ENCODE peak calls at places on chromosome 5, in nine cellular contexts. F, Q, Z, I, R, E, C, X and A are unnamed samples.

GRCh38 chr5:180809403-180810209 is 7.0 kb upstream of the MGAT1 start:
- DNase-seq in Z (peak), X (peak), E (peak), R (peak), F (peak), C (peak), Q (peak), I (peak), A (peak)

GRCh38 chr5:90473321-90474234 is 993 bp downstream of the MBLAC2 start:
- DNase-seq in C (no peak), F (peak), Q (no peak), R (no peak), X (peak), Z (peak), I (peak), E (peak), A (peak)

GRCh38 chr5:528625-529511 is 4.6 kb upstream of the SLC9A3 start:
- DNase-seq in X (no peak), Z (no peak), F (no peak), Q (no peak), C (no peak), E (no peak), I (no peak), R (no peak), A (no peak)

GRCh38 chr5:175250426-175250825 is 193.6 kb downstream of the DRD1 start:
- DNase-seq in X (no peak), Q (no peak), E (no peak), I (no peak), F (no peak), C (no peak), R (no peak), Z (no peak), A (no peak)

GRCh38 chr5:109529987-109530386 is 120.2 kb upstream of the PJA2 start:
- DNase-seq in C (no peak), R (no peak), Z (no peak), E (no peak), X (no peak), F (no peak), I (no peak), Q (no peak), A (no peak)

GRCh38 chr5:157059891-157060290 is 975 bp upstream of the HAVCR1 start:
- DNase-seq in F (no peak), X (no peak), R (no peak), I (no peak), Q (no peak), E (no peak), C (no peak), Z (no peak), A (no peak)

GRCh38 chr5:35651002-35651756 is 33.5 kb downstream of the SPEF2 start:
- DNase-seq in X (peak), I (peak), C (peak), R (peak), Z (no peak), E (no peak), Q (peak), F (peak), A (peak)

GRCh38 chr5:32583582-32584232 is 1.6 kb upstream of the SUB1 start:
- DNase-seq in I (no peak), X (no peak), Q (no peak), C (peak), Z (no peak), E (no peak), F (peak), R (no peak), A (no peak)

GRCh38 chr5:35876454-35876853 is 19.8 kb downstream of the IL7R start:
- DNase-seq in Z (no peak), E (no peak), F (no peak), R (no peak), X (no peak), C (no peak), I (no peak), Q (no peak), A (no peak)

GRCh38 chr5:53090229-53090628 is 19.3 kb downstream of the MOCS2 start:
- DNase-seq in F (no peak), R (no peak), Z (no peak), C (no peak), I (no peak), E (no peak), X (no peak), Q (no peak), A (no peak)

GRCh38 chr5:10145922-10146321 is 103.8 kb downstream of the ATPSCKMT start:
- DNase-seq in E (no peak), I (no peak), C (no peak), R (no peak), F (no peak), X (no peak), Z (no peak), Q (peak), A (no peak)

GRCh38 chr5:148717668-148718067 is 63.3 kb upstream of the HTR4 start:
- DNase-seq in E (no peak), I (no peak), F (no peak), R (no peak), C (no peak), X (no peak), Q (no peak), Z (no peak), A (no peak)

GRCh38 chr5:35023531-35024178 is 24.1 kb downstream of the AGXT2 start:
- DNase-seq in Q (no peak), Z (no peak), R (no peak), I (no peak), X (no peak), E (no peak), F (no peak), C (no peak), A (no peak)

GRCh38 chr5:154162475-154163217 is 27.9 kb upstream of the GALNT10 start:
- DNase-seq in F (no peak), E (no peak), R (no peak), I (no peak), X (no peak), Q (no peak), C (no peak), Z (no peak), A (peak)

GRCh38 chr5:38697013-38697412 is 140.6 kb upstream of the LIFR start:
- DNase-seq in I (no peak), X (no peak), C (no peak), R (no peak), Q (no peak), Z (no peak), F (no peak), E (no peak), A (no peak)

GRCh38 chr5:44638286-44638869 is 170.4 kb upstream of the MRPS30 start:
- DNase-seq in I (no peak), C (no peak), E (no peak), Q (no peak), R (no peak), F (no peak), X (no peak), Z (no peak), A (no peak)

GRCh38 chr5:168041583-168041982 is 249.9 kb upstream of the WWC1 start:
- DNase-seq in I (no peak), C (no peak), R (no peak), F (no peak), Z (no peak), X (no peak), Q (no peak), E (no peak), A (no peak)

GRCh38 chr5:74318985-74319563 is 321.5 kb downstream of the ENC1 start:
- DNase-seq in C (no peak), Z (no peak), F (no peak), Q (no peak), I (no peak), R (no peak), X (no peak), E (no peak), A (no peak)

GRCh38 chr5:119537704-119538103 is 85.4 kb downstream of the HSD17B4 start:
- DNase-seq in C (no peak), I (no peak), R (no peak), Z (no peak), E (no peak), X (no peak), F (no peak), Q (no peak), A (peak)

GRCh38 chr5:103375863-103376591 is 117.5 kb downstream of the MACIR start:
- DNase-seq in Q (no peak), Z (no peak), R (no peak), I (no peak), F (no peak), E (no peak), X (no peak), C (no peak), A (peak)

GRCh38 chr5:165055476-165055875 is 1550.1 kb downstream of the MAT2B start:
- DNase-seq in X (no peak), E (no peak), Q (peak), R (no peak), F (no peak), C (no peak), Z (no peak), I (no peak), A (no peak)

GRCh38 chr5:95858023-95858461 is 35.5 kb upstream of the GLRX start:
- DNase-seq in R (peak), I (peak), X (no peak), F (no peak), E (peak), C (no peak), Z (no peak), Q (peak), A (peak)

GRCh38 chr5:72885824-72886223 is 69.4 kb downstream of the TNPO1 start:
- DNase-seq in I (no peak), C (no peak), E (no peak), Z (no peak), R (no peak), X (no peak), F (no peak), Q (no peak), A (no peak)

GRCh38 chr5:114883675-114884074 is 286.0 kb downstream of the TRIM36 start:
- DNase-seq in Q (no peak), X (no peak), E (no peak), I (no peak), R (no peak), Z (no peak), C (no peak), F (no peak), A (no peak)

GRCh38 chr5:80955082-80955481 is 5.1 kb upstream of the RASGRF2 start:
- DNase-seq in R (no peak), Q (no peak), C (no peak), Z (no peak), I (no peak), E (no peak), X (no peak), F (no peak), A (no peak)

GRCh38 chr5:35904443-35905132 is 33.8 kb downstream of the CAPSL start:
- DNase-seq in R (no peak), E (no peak), Q (no peak), Z (no peak), I (no peak), F (no peak), X (peak), C (no peak), A (no peak)

GRCh38 chr5:66769839-66770617 is 173.8 kb downstream of the MAST4 start:
- DNase-seq in X (no peak), R (no peak), Z (no peak), I (no peak), E (no peak), C (no peak), Q (no peak), F (no peak), A (peak)

GRCh38 chr5:126370796-126371718 is 52.2 kb upstream of the GRAMD2B start:
- DNase-seq in F (no peak), E (no peak), C (no peak), X (no peak), I (no peak), Z (no peak), Q (no peak), R (no peak), A (peak)

GRCh38 chr5:608286-609087 is 3.7 kb upstream of the CEP72 start:
- DNase-seq in R (no peak), C (no peak), E (no peak), X (no peak), Q (no peak), F (no peak), I (no peak), Z (no peak), A (no peak)